ENCODE peak calls at places on chromosomes 2 and 18, in six cellular contexts. One of them, this sample, is unnamed. For H3K36me3, the result is how much of the 10 kb centered on the place peaks cover.

GRCh38 chr2:230643576-230644291 is 68.9 kb upstream of the CAB39 start:
- DNase-seq in body of pancreas: no peak
- DNase-seq in PC-9: no peak
- DNase-seq in mammary epithelial cell: no peak
- DNase-seq in HepG2: no peak
- DNase-seq in astrocyte: no peak
- DNase-seq in this sample: no peak

GRCh38 chr18:77170850-77171410 is 38.3 kb upstream of the MBP start:
- DNase-seq in body of pancreas: no peak
- DNase-seq in PC-9: no peak
- DNase-seq in mammary epithelial cell: no peak
- DNase-seq in HepG2: no peak
- DNase-seq in astrocyte: no peak
- DNase-seq in this sample: no peak

GRCh38 chr18:70931942-70932814 is 643.3 kb downstream of the SOCS6 start:
- DNase-seq in body of pancreas: no peak
- DNase-seq in PC-9: no peak
- DNase-seq in mammary epithelial cell: peak
- DNase-seq in HepG2: peak
- DNase-seq in astrocyte: peak
- DNase-seq in this sample: no peak

GRCh38 chr2:65465124-65465523 is 32.7 kb upstream of the SPRED2 start:
- DNase-seq in body of pancreas: no peak
- DNase-seq in PC-9: no peak
- DNase-seq in mammary epithelial cell: no peak
- DNase-seq in HepG2: no peak
- DNase-seq in astrocyte: peak
- DNase-seq in this sample: no peak

GRCh38 chr18:8513249-8513648 is 96.0 kb upstream of the RAB12 start:
- DNase-seq in body of pancreas: no peak
- DNase-seq in PC-9: no peak
- DNase-seq in mammary epithelial cell: no peak
- DNase-seq in HepG2: no peak
- DNase-seq in astrocyte: no peak
- DNase-seq in this sample: no peak

GRCh38 chr2:161943012-161943411 is 131.0 kb downstream of the DPP4 start:
- DNase-seq in body of pancreas: no peak
- DNase-seq in PC-9: no peak
- DNase-seq in mammary epithelial cell: no peak
- DNase-seq in HepG2: no peak
- DNase-seq in astrocyte: no peak
- DNase-seq in this sample: no peak

GRCh38 chr18:49561377-49562193 is at the start of gene LIPG:
- DNase-seq in body of pancreas: peak
- DNase-seq in PC-9: peak
- DNase-seq in mammary epithelial cell: peak
- DNase-seq in HepG2: peak
- DNase-seq in astrocyte: peak
- DNase-seq in this sample: peak

GRCh38 chr2:85353876-85354285 is 447 bp downstream of the RETSAT start:
- DNase-seq in body of pancreas: peak
- DNase-seq in PC-9: peak
- DNase-seq in mammary epithelial cell: peak
- DNase-seq in HepG2: peak
- DNase-seq in astrocyte: peak
- DNase-seq in this sample: peak

GRCh38 chr2:67564076-67564475 is 166.9 kb downstream of the ETAA1 start:
- DNase-seq in body of pancreas: no peak
- DNase-seq in PC-9: no peak
- DNase-seq in mammary epithelial cell: peak
- DNase-seq in HepG2: no peak
- DNase-seq in astrocyte: peak
- DNase-seq in this sample: no peak

GRCh38 chr2:219557791-219558785 is 13.3 kb downstream of the OBSL1 start:
- DNase-seq in body of pancreas: peak
- DNase-seq in PC-9: no peak
- DNase-seq in mammary epithelial cell: no peak
- DNase-seq in HepG2: no peak
- DNase-seq in astrocyte: no peak
- DNase-seq in this sample: no peak

GRCh38 chr2:113272463-113272862 is 6.3 kb downstream of the PAX8 start:
- DNase-seq in body of pancreas: no peak
- DNase-seq in PC-9: no peak
- DNase-seq in mammary epithelial cell: no peak
- DNase-seq in HepG2: no peak
- DNase-seq in astrocyte: no peak
- DNase-seq in this sample: no peak

GRCh38 chr2:26576565-26577441 is 64.4 kb downstream of the CIB4 start:
- DNase-seq in body of pancreas: no peak
- DNase-seq in PC-9: peak
- DNase-seq in mammary epithelial cell: peak
- DNase-seq in HepG2: no peak
- DNase-seq in astrocyte: no peak
- DNase-seq in this sample: peak

GRCh38 chr18:25056456-25056855 is 295.5 kb downstream of the ZNF521 start:
- DNase-seq in body of pancreas: no peak
- DNase-seq in PC-9: no peak
- DNase-seq in mammary epithelial cell: no peak
- DNase-seq in HepG2: no peak
- DNase-seq in astrocyte: no peak
- DNase-seq in this sample: no peak

GRCh38 chr2:219562049-219563020 is 9.0 kb downstream of the OBSL1 start:
- DNase-seq in body of pancreas: peak
- DNase-seq in PC-9: no peak
- DNase-seq in mammary epithelial cell: no peak
- DNase-seq in HepG2: peak
- DNase-seq in astrocyte: no peak
- DNase-seq in this sample: peak

GRCh38 chr2:59297829-59298228 is 1056.7 kb upstream of the FANCL start:
- DNase-seq in body of pancreas: no peak
- DNase-seq in PC-9: no peak
- DNase-seq in mammary epithelial cell: no peak
- DNase-seq in HepG2: no peak
- DNase-seq in astrocyte: no peak
- DNase-seq in this sample: no peak

GRCh38 chr2:229084467-229084866 is 186.6 kb downstream of the PID1 start:
- DNase-seq in body of pancreas: no peak
- DNase-seq in PC-9: no peak
- DNase-seq in mammary epithelial cell: no peak
- DNase-seq in HepG2: no peak
- DNase-seq in astrocyte: peak
- DNase-seq in this sample: no peak

DNA sequence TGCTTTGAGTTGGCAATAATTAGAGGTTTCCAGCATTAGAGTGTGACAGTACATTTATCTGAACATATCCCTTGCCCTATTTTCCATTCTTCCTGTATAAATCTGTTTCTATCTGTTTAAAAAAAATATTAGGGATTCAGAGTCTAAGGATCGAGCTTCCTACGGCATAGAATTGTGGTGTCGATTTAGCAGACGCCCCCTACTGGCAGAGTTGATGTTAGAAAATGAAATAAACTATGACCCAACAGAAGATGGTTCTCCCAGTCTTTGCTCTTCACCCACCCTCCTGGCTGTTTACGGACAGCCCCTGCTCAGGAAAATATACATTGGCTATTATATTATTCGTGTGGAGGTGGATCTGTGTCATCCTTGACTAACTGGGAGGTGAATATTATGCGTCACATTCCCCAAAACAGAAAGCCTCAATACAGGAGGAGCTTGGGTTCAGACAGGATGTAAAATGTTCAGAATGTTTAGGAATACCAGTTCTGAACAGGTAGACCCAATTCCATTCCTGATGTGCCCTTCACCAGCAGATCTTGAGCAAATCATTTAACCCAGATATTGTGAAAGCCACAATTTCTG is 10.6 kb upstream of the ERMN start:
- DNase-seq in body of pancreas: peak
- DNase-seq in PC-9: no peak
- DNase-seq in mammary epithelial cell: peak
- DNase-seq in HepG2: peak
- DNase-seq in astrocyte: no peak
- DNase-seq in this sample: peak
- TF ChIP-seq CTCF in body of pancreas: peak
- TF ChIP-seq CTCF in PC-9: peak
- TF ChIP-seq CTCF in mammary epithelial cell: peak
- TF ChIP-seq CTCF in HepG2: peak
- TF ChIP-seq CTCF in astrocyte: peak
- TF ChIP-seq CTCF in this sample: peak

GRCh38 chr2:110679337-110679707 is 1.5 kb upstream of the BUB1 start:
- DNase-seq in body of pancreas: no peak
- DNase-seq in PC-9: no peak
- DNase-seq in mammary epithelial cell: no peak
- DNase-seq in HepG2: no peak
- DNase-seq in astrocyte: peak
- DNase-seq in this sample: no peak
- H3K27ac ChIP-seq in body of pancreas: no peak
- H3K27ac ChIP-seq in PC-9: peak
- H3K27ac ChIP-seq in mammary epithelial cell: peak
- H3K27ac ChIP-seq in HepG2: no peak
- H3K27ac ChIP-seq in astrocyte: no peak
- H3K27ac ChIP-seq in this sample: no peak

GRCh38 chr2:239283288-239283945 is 117.4 kb downstream of the HDAC4 start:
- DNase-seq in body of pancreas: no peak
- DNase-seq in PC-9: no peak
- DNase-seq in mammary epithelial cell: no peak
- DNase-seq in HepG2: no peak
- DNase-seq in astrocyte: no peak
- DNase-seq in this sample: peak
- H3K36me3 ChIP-seq in body of pancreas: under half
- H3K36me3 ChIP-seq in PC-9: under half
- H3K36me3 ChIP-seq in mammary epithelial cell: under half
- H3K36me3 ChIP-seq in HepG2: under half
- H3K36me3 ChIP-seq in astrocyte: under half
- H3K36me3 ChIP-seq in this sample: under half

GRCh38 chr2:28705743-28706142 is 45.9 kb upstream of the PPP1CB start:
- DNase-seq in body of pancreas: no peak
- DNase-seq in PC-9: no peak
- DNase-seq in mammary epithelial cell: no peak
- DNase-seq in HepG2: no peak
- DNase-seq in astrocyte: no peak
- DNase-seq in this sample: no peak

GRCh38 chr2:28704621-28705020 is 47.0 kb upstream of the PPP1CB start:
- DNase-seq in body of pancreas: no peak
- DNase-seq in PC-9: no peak
- DNase-seq in mammary epithelial cell: no peak
- DNase-seq in HepG2: no peak
- DNase-seq in astrocyte: no peak
- DNase-seq in this sample: no peak

GRCh38 chr2:28709101-28709500 is 42.5 kb upstream of the PPP1CB start:
- DNase-seq in body of pancreas: no peak
- DNase-seq in PC-9: peak
- DNase-seq in mammary epithelial cell: no peak
- DNase-seq in HepG2: peak
- DNase-seq in astrocyte: no peak
- DNase-seq in this sample: peak

GRCh38 chr2:28710545-28710944 is 41.1 kb upstream of the PPP1CB start:
- DNase-seq in body of pancreas: no peak
- DNase-seq in PC-9: no peak
- DNase-seq in mammary epithelial cell: no peak
- DNase-seq in HepG2: no peak
- DNase-seq in astrocyte: no peak
- DNase-seq in this sample: no peak

DNA sequence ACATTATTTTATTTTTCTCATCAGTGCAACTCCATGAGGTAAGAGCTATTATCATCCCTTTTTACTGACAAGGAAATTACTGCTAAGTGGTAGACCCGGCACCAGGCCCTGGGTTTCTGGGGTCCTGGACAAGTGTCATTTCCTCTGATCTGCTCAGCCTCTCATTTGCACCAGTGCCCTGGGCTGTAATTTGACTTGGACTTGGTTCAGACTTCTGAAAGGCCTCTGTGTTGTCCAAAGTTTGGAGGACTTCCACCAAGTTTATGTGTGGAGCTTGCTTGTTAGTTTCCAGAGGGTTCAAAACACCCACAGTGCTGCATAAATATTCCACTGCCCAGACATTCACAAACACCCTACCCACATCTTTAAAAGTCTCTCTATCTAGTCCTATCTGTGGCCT is 44.0 kb upstream of the PPP1CB start:
- DNase-seq in body of pancreas: no peak
- DNase-seq in PC-9: no peak
- DNase-seq in mammary epithelial cell: no peak
- DNase-seq in HepG2: no peak
- DNase-seq in astrocyte: no peak
- DNase-seq in this sample: no peak
- TF ChIP-seq CTCF in body of pancreas: no peak
- TF ChIP-seq CTCF in PC-9: no peak
- TF ChIP-seq CTCF in mammary epithelial cell: no peak
- TF ChIP-seq CTCF in HepG2: no peak
- TF ChIP-seq CTCF in astrocyte: no peak
- TF ChIP-seq CTCF in this sample: no peak

GRCh38 chr2:224127871-224128501 is 88.9 kb upstream of the SERPINE2 start:
- DNase-seq in body of pancreas: no peak
- DNase-seq in PC-9: no peak
- DNase-seq in mammary epithelial cell: no peak
- DNase-seq in HepG2: no peak
- DNase-seq in astrocyte: peak
- DNase-seq in this sample: no peak
- H3K27ac ChIP-seq in body of pancreas: no peak
- H3K27ac ChIP-seq in PC-9: no peak
- H3K27ac ChIP-seq in mammary epithelial cell: no peak
- H3K27ac ChIP-seq in HepG2: no peak
- H3K27ac ChIP-seq in astrocyte: no peak
- H3K27ac ChIP-seq in this sample: no peak

GRCh38 chr2:10655074-10655840 is 34.5 kb downstream of the NOL10 start:
- DNase-seq in body of pancreas: no peak
- DNase-seq in PC-9: peak
- DNase-seq in mammary epithelial cell: peak
- DNase-seq in HepG2: no peak
- DNase-seq in astrocyte: no peak
- DNase-seq in this sample: no peak

GRCh38 chr2:10658041-10658913 is 31.5 kb downstream of the NOL10 start:
- DNase-seq in body of pancreas: no peak
- DNase-seq in PC-9: peak
- DNase-seq in mammary epithelial cell: peak
- DNase-seq in HepG2: no peak
- DNase-seq in astrocyte: peak
- DNase-seq in this sample: no peak

GRCh38 chr2:10650746-10651145 is 39.0 kb downstream of the NOL10 start:
- DNase-seq in body of pancreas: no peak
- DNase-seq in PC-9: no peak
- DNase-seq in mammary epithelial cell: no peak
- DNase-seq in HepG2: no peak
- DNase-seq in astrocyte: no peak
- DNase-seq in this sample: no peak

GRCh38 chr2:10655841-10656225 is 33.9 kb downstream of the NOL10 start:
- DNase-seq in body of pancreas: no peak
- DNase-seq in PC-9: no peak
- DNase-seq in mammary epithelial cell: no peak
- DNase-seq in HepG2: no peak
- DNase-seq in astrocyte: no peak
- DNase-seq in this sample: no peak

GRCh38 chr2:10654069-10654468 is 35.7 kb downstream of the NOL10 start:
- DNase-seq in body of pancreas: no peak
- DNase-seq in PC-9: peak
- DNase-seq in mammary epithelial cell: peak
- DNase-seq in HepG2: no peak
- DNase-seq in astrocyte: peak
- DNase-seq in this sample: no peak
- H3K36me3 ChIP-seq in body of pancreas: under half
- H3K36me3 ChIP-seq in PC-9: under half
- H3K36me3 ChIP-seq in mammary epithelial cell: under half
- H3K36me3 ChIP-seq in HepG2: under half
- H3K36me3 ChIP-seq in astrocyte: under half
- H3K36me3 ChIP-seq in this sample: under half

GRCh38 chr2:58240938-58241755 is at the start of gene FANCL:
- DNase-seq in body of pancreas: peak
- DNase-seq in PC-9: peak
- DNase-seq in mammary epithelial cell: peak
- DNase-seq in HepG2: peak
- DNase-seq in astrocyte: peak
- DNase-seq in this sample: peak
- TF ChIP-seq CTCF in body of pancreas: peak
- TF ChIP-seq CTCF in PC-9: no peak
- TF ChIP-seq CTCF in mammary epithelial cell: no peak
- TF ChIP-seq CTCF in HepG2: peak
- TF ChIP-seq CTCF in astrocyte: no peak
- TF ChIP-seq CTCF in this sample: no peak